ENCODE peak calls at places on chromosomes 6 and 20, in nine cellular contexts. G, J, X, D, R, O, A, P and I are unnamed samples.
A peak's percentile ranks its signal among the peaks of the same experiment; 100 is the strongest.

GRCh38 chr6:132166670-132167069 is 215.5 kb upstream of the CCN2 start:
- DNase-seq in G (no peak), X (no peak), P (no peak), A (no peak), D (no peak), R (no peak), J (no peak), O (no peak), I (no peak)

GRCh38 chr6:100617633-100618348 is 153.1 kb upstream of the SIM1 start:
- DNase-seq in X (peak; percentile 48), A (no peak), O (no peak), P (peak; percentile 32), D (no peak), J (no peak), R (peak; percentile 36), G (peak; percentile 79), I (no peak)

GRCh38 chr6:170053966-170054661 is 236.8 kb downstream of the DLL1 start:
- DNase-seq in D (no peak), G (no peak), O (no peak), R (no peak), J (peak; percentile 25), P (no peak), X (no peak), A (no peak), I (no peak)

GRCh38 chr20:31894980-31895675 is 24.7 kb downstream of the TTLL9 start:
- DNase-seq in O (peak; percentile 81), R (peak; percentile 73), J (no peak), X (peak; percentile 49), P (peak; percentile 87), D (no peak), A (peak; percentile 73), G (peak; percentile 48), I (peak; percentile 23)

GRCh38 chr20:59835057-59835447 is 98.4 kb downstream of the SYCP2 start:
- DNase-seq in G (no peak), X (no peak), O (no peak), R (no peak), D (no peak), J (no peak), P (no peak), A (peak; percentile 22), I (peak; percentile 15)

GRCh38 chr20:49337357-49337756 is 59.5 kb upstream of the ZNFX1 start:
- DNase-seq in P (no peak), O (no peak), G (no peak), A (no peak), R (no peak), X (no peak), D (no peak), J (no peak), I (no peak)

GRCh38 chr6:169869301-169869700 is 117.9 kb downstream of the ERMARD start:
- DNase-seq in J (no peak), R (no peak), A (no peak), X (no peak), P (no peak), D (peak; percentile 42), O (no peak), G (no peak), I (no peak)

GRCh38 chr6:89559487-89559886 is 79.1 kb downstream of the LYRM2 start:
- DNase-seq in X (no peak), G (no peak), A (no peak), D (no peak), J (no peak), O (no peak), P (no peak), R (no peak), I (no peak)

GRCh38 chr20:15917333-15917732 is 655.9 kb downstream of the KIF16B start:
- DNase-seq in P (no peak), O (no peak), R (no peak), A (no peak), D (no peak), J (no peak), X (no peak), G (peak; percentile 33), I (no peak)

GRCh38 chr6:105780146-105780860 is 305.8 kb upstream of the PRDM1 start:
- DNase-seq in J (no peak), R (peak; percentile 73), A (no peak), O (no peak), G (peak; percentile 90), X (peak; percentile 73), P (no peak), D (no peak), I (peak; percentile 19)

GRCh38 chr6:157941101-157941863 is 40.4 kb upstream of the SYNJ2 start:
- DNase-seq in R (no peak), O (no peak), D (no peak), G (no peak), X (no peak), A (no peak), P (no peak), J (no peak), I (no peak)

GRCh38 chr6:142846459-142846831 is 98.5 kb downstream of the HIVEP2 start:
- DNase-seq in O (peak; percentile 63), D (no peak), J (no peak), G (peak; percentile 55), A (no peak), X (peak; percentile 61), P (no peak), R (peak; percentile 71), I (no peak)

GRCh38 chr6:141580988-141581387 is 551.7 kb upstream of the GJE1 start:
- DNase-seq in P (no peak), J (no peak), O (peak; percentile 80), R (peak; percentile 78), A (no peak), G (peak; percentile 56), X (peak; percentile 36), D (no peak), I (peak; percentile 66)

GRCh38 chr6:1075444-1075843 is 236.5 kb upstream of the FOXQ1 start:
- DNase-seq in O (no peak), R (no peak), A (no peak), D (no peak), P (no peak), J (no peak), X (peak; percentile 42), G (no peak), I (no peak)

GRCh38 chr6:35719830-35720733 is 16.8 kb upstream of the ARMC12 start:
- DNase-seq in D (peak; percentile 66), J (no peak), R (no peak), P (peak; percentile 63), O (no peak), A (no peak), X (peak; percentile 47), G (no peak), I (peak; percentile 68)
- H3K4me3 ChIP-seq in D (peak overlapping the region; percentile 44), J (peak overlapping the region; percentile 26), R (peak overlapping the region; percentile 7), P (no peak overlapping the region), O (no peak overlapping the region), A (no peak overlapping the region), X (peak overlapping the region; percentile 3), G (no peak overlapping the region), I (no peak overlapping the region)

GRCh38 chr20:34070079-34070439 is 42.0 kb downstream of the EIF2S2 start:
- DNase-seq in P (no peak), O (no peak), R (no peak), A (no peak), J (no peak), G (no peak), D (no peak), X (no peak), I (no peak)
- TF ChIP-seq CTCF in P (no peak), O (no peak), R (no peak), A (no peak), J (no peak), G (no peak), D (peak; percentile 3), X (no peak), I (no peak)

DNA sequence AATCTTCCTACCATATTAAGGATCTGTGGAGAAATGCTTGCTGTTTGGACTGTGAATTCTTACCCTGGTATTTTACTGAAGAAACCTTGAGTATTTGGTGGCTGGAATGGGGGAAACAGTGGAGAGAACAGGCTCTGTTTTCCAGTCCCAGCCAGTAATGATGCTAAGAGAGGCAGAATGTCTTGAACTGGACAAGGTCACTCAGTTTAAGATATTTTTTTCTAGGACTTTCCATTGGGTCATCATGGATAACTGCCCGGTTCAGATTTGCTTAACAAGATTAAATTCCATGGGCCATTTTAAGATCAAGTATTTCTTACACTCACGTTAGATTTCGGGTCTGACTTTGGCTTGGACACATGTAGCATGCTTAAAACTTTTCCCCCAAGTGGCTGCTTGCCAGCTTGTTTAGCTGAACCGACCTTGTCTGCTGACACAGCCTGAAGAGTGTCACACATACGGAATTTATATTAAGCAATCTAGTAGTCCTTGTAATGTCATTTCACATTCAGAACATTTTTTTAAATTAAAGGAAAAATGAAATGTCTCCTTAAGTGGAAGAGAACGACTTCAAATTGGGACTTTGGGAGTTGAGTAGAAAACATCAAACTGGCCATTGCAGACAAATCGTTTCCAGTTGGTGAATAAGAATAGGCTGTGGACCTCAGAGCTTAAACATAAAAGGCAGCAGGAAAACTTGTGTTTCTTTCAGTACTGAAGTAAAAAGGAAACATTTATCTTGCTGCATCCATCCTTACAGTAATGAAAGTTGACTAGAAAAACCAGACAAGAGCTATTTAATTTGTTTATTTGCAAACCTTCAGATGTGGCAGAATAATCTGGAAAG is 28.9 kb downstream of the ARMC2 start:
- DNase-seq in A (peak; percentile 80), R (peak; percentile 92), J (no peak), X (peak; percentile 67), D (no peak), G (no peak), P (peak; percentile 94), O (peak; percentile 90), I (peak; percentile 29)
- H3K4me3 ChIP-seq in A (no peak overlapping the region), R (no peak overlapping the region), J (no peak overlapping the region), X (no peak overlapping the region), D (no peak overlapping the region), G (no peak overlapping the region), P (no peak overlapping the region), O (no peak overlapping the region), I (no peak overlapping the region)

GRCh38 chr20:602357-602970 is 7.6 kb downstream of the TCF15 start:
- DNase-seq in R (no peak), O (no peak), P (no peak), A (no peak), G (no peak), J (no peak), X (no peak), D (no peak), I (no peak)

GRCh38 chr20:600736-601135 is 9.4 kb downstream of the TCF15 start:
- DNase-seq in R (no peak), P (no peak), O (no peak), D (no peak), J (no peak), X (no peak), A (no peak), G (no peak), I (no peak)

GRCh38 chr20:600141-600540 is 10.0 kb downstream of the TCF15 start:
- DNase-seq in G (no peak), R (no peak), J (no peak), X (no peak), O (no peak), D (no peak), A (no peak), P (no peak), I (no peak)

GRCh38 chr20:605237-605636 is 4.9 kb downstream of the TCF15 start:
- DNase-seq in O (no peak), P (no peak), X (no peak), J (no peak), R (no peak), A (no peak), D (no peak), G (no peak), I (no peak)

DNA sequence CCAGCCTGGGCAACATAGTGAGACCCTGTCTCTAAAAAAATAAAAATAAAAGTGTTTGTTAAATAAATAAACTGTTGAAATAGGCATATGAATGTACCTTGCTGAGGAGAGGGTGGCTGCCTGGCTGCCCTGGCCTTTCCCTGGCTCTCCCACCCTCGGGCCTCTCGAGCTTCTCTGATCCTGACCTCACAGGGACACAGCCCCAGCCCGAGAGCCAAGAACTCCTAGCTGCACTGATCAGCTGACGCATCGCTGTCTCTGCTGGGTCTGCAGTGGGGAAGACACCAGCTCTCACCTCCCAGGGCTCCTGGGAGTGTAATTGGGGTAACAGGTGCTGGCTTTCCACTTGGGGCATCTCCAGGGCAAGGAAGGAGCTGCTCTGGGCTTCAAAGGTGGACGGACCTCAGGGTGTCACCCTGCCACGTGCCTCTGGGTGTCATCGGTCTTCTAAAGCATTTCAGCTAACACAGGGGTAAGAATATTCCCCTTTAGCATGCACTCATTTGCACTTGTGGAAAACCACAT is 6.9 kb downstream of the TCF15 start:
- DNase-seq in D (no peak), P (no peak), G (no peak), J (no peak), O (no peak), X (no peak), A (no peak), R (no peak), I (no peak)
- TF ChIP-seq CTCF in D (no peak), P (no peak), G (no peak), J (no peak), O (no peak), X (no peak), A (no peak), R (no peak), I (no peak)